ENCODE peak calls at places on chromosomes 13 and 19, in eight cellular contexts. H is glutamatergic neuron, I is thyroid gland, R is tibial nerve, M is BJ, F is H9, W is GM20000, B is fibroblast of the aortic adventitia. X is an unnamed sample.

GRCh38 chr13:23504188-23504587 is 66.0 kb upstream of the TNFRSF19 start:
- DNase-seq in H (no peak), I (no peak), R (no peak), M (no peak), F (no peak), W (no peak), B (no peak), X (no peak)

GRCh38 chr13:51626749-51627148 is 42.5 kb downstream of the WDFY2 start:
- DNase-seq in H (no peak), I (peak; percentile 33), R (no peak), M (no peak), F (no peak), W (no peak), B (no peak), X (no peak)

GRCh38 chr19:10830370-10830769 is 5.6 kb downstream of the TMED1 start:
- DNase-seq in H (no peak), I (no peak), R (no peak), M (no peak), F (no peak), W (no peak), B (no peak), X (no peak)

GRCh38 chr19:40420451-40420765 is 5.4 kb downstream of the SERTAD1 start:
- DNase-seq in H (no peak), I (no peak), R (no peak), M (no peak), F (no peak), W (no peak), B (no peak), X (no peak)

GRCh38 chr13:40315416-40316064 is 350.9 kb downstream of the FOXO1 start:
- DNase-seq in H (no peak), I (peak; percentile 8), R (no peak), M (no peak), F (no peak), W (no peak), B (no peak), X (no peak)

GRCh38 chr19:52331757-52332156 is 4.3 kb upstream of the ZNF610 start:
- DNase-seq in H (no peak), I (no peak), R (no peak), M (no peak), F (no peak), W (no peak), B (peak; percentile 4), X (no peak)

GRCh38 chr13:94707400-94708021 is 4.8 kb downstream of the SOX21 start:
- DNase-seq in H (peak; percentile 47), I (no peak), R (no peak), M (no peak), F (peak; percentile 77), W (peak; percentile 38), B (no peak), X (no peak)

GRCh38 chr13:81872581-81872980 is 1531.7 kb upstream of the SPRY2 start:
- DNase-seq in H (no peak), I (no peak), R (no peak), M (no peak), F (peak; percentile 48), W (no peak), B (no peak), X (no peak)

GRCh38 chr13:76519685-76520084 is 366.5 kb downstream of the KCTD12 start:
- DNase-seq in H (no peak), I (no peak), R (no peak), M (no peak), F (no peak), W (no peak), B (no peak), X (no peak)

GRCh38 chr19:12731337-12731736 is 3.1 kb downstream of the TRIR start:
- DNase-seq in H (no peak), I (no peak), R (no peak), M (no peak), F (no peak), W (no peak), B (no peak), X (no peak)

GRCh38 chr19:12733907-12734214 is 623 bp downstream of the TRIR start:
- DNase-seq in H (no peak), I (no peak), R (no peak), M (no peak), F (no peak), W (no peak), B (no peak), X (no peak)

GRCh38 chr19:12730054-12730453 is 4.4 kb downstream of the TRIR start:
- DNase-seq in H (no peak), I (no peak), R (no peak), M (no peak), F (no peak), W (no peak), B (no peak), X (no peak)

GRCh38 chr19:12736854-12737665 is at the start of gene GET3:
- DNase-seq in H (peak; percentile 79), I (peak; percentile 98), R (peak; percentile 82), M (peak; percentile 100), F (peak; percentile 99), W (peak; percentile 91), B (peak; percentile 100), X (peak; percentile 100)

DNA sequence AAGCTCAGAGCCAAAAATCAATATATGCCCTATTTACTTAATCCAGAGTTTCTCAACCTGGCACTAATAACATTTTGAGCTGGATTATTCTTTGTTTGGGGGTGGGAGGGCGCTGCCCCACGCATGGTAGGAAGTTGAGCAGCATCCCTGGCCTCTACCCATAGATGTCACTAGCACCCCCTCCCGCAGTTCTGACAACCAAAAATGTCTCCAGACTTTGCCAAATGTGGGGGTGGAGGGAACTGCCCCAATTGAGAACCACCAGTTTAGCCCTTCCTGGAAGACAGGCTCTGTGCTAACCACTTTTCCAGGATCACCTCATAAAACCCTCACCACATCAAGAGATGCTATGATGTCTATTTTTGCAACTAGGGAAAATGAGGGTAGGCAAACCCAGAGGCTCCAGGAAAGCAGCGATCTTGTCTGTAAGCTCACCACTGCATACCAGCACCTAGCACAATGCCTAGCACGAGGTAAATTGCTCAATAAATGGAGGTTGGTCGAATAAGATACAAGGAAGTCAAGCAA is 1.1 kb downstream of the TRIR start:
- DNase-seq in H (no peak), I (peak; percentile 6), R (no peak), M (no peak), F (no peak), W (peak; percentile 82), B (peak; percentile 47), X (no peak)
- TF ChIP-seq CTCF in H (no peak), I (no peak), R (no peak), M (peak; percentile 61), F (peak; percentile 56), W (peak; percentile 49), B (peak; percentile 33), X (peak; percentile 35)

DNA sequence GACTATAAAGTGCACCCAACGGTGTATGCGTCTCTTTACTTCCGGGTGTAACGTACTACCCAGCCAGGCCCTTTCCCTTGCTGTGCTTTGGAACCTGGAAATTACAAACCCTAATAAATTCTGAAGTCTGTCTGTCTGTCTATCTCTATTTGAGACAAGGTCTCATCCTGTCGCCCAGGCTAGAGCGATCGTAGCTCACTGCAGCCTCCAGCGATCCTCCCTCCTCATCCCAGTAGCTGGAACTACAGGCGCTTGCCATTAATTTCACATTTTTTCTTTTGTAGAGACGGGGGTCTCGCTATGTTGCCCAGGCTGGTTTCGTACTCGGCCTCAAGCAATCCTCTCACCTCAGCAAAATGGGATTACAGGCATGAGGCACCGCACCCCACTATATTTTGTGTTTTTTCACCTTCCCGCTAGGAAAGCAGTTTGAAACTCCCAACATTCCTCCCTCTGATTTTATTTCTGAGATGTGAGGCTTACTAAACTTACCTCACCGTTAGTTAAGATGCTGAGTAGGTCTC is 471 bp upstream of the RNF6 start:
- DNase-seq in H (no peak), I (no peak), R (no peak), M (no peak), F (no peak), W (peak; percentile 68), B (no peak), X (no peak)
- TF ChIP-seq CTCF in H (no peak), I (no peak), R (no peak), M (no peak), F (no peak), W (no peak), B (no peak), X (no peak)

GRCh38 chr13:98592353-98592740 is 15.4 kb upstream of the STK24 start:
- DNase-seq in H (no peak), I (no peak), R (no peak), M (no peak), F (no peak), W (no peak), B (no peak), X (no peak)
- TF ChIP-seq CTCF in H (no peak), I (no peak), R (no peak), M (no peak), F (no peak), W (no peak), B (no peak), X (no peak)

DNA sequence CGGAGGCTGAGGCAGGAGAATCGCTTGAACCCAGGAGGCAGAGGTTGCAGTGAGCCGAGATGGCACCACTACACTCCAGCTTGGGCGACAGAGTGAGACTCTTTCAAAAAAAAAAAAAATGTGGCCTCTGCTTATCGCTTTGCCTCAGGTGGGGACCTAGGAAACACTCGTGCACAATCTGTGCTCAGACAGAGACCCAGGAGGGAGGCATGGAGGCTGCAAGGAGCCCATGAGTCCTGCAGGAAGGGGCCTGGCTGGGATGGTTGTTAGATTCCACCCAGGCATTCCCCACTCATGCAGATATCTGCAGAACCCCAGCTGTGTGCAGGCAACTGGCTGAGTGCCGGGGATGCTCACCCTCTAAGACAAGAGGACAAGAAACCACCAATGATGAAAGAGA is 43.8 kb upstream of the C19orf12 start:
- DNase-seq in H (no peak), I (no peak), R (no peak), M (no peak), F (no peak), W (no peak), B (no peak), X (no peak)
- TF ChIP-seq CTCF in H (no peak), I (no peak), R (no peak), M (no peak), F (no peak), W (no peak), B (no peak), X (no peak)

GRCh38 chr13:105663182-105663581 is 872.3 kb downstream of the EFNB2 start:
- DNase-seq in H (no peak), I (no peak), R (no peak), M (no peak), F (no peak), W (no peak), B (no peak), X (no peak)
- TF ChIP-seq CTCF in H (no peak), I (no peak), R (no peak), M (no peak), F (no peak), W (no peak), B (no peak), X (no peak)

GRCh38 chr19:38974599-38975213 is 836 bp downstream of the FBXO17 start:
- DNase-seq in H (no peak), I (peak; percentile 6), R (no peak), M (no peak), F (no peak), W (no peak), B (peak; percentile 35), X (no peak)
- TF ChIP-seq CTCF in H (no peak), I (no peak), R (no peak), M (no peak), F (no peak), W (no peak), B (peak; percentile 17), X (no peak)

GRCh38 chr19:34332027-34332786 is 32.8 kb upstream of the GPI start:
- DNase-seq in H (no peak), I (no peak), R (no peak), M (no peak), F (no peak), W (no peak), B (no peak), X (no peak)
- TF ChIP-seq CTCF in H (no peak), I (no peak), R (no peak), M (no peak), F (no peak), W (no peak), B (no peak), X (no peak)

GRCh38 chr19:33080761-33081681 is at the start of gene GPATCH1:
- DNase-seq in H (peak; percentile 95), I (peak; percentile 91), R (peak; percentile 77), M (peak; percentile 22), F (peak; percentile 91), W (peak; percentile 90), B (peak; percentile 75), X (peak; percentile 36)
- TF ChIP-seq CTCF in H (no peak), I (peak; percentile 28), R (no peak), M (no peak), F (no peak), W (no peak), B (no peak), X (no peak)

X was measured in AG09319.